ENCODE peak calls at places on chromosomes 4 and X, in eight cellular contexts. I is small intestine, J is aorta, O is hepatocyte, N is upper lobe of left lung, F is body of pancreas, L is SJSA1, Y is adrenal gland. B is an unnamed sample. For H3K4me1 and H3K9me3, the result is how much of the 10 kb centered on the place peaks cover.

GRCh38 chr4:38661371-38661770 is 2.6 kb upstream of the KLF3 start:
- DNase-seq in I (no peak), J (no peak), O (no peak), N (no peak), F (no peak), L (no peak), Y (no peak), B (no peak)

GRCh38 chr4:87882321-87882720 is 49.6 kb downstream of the MEPE start:
- DNase-seq in I (no peak), J (no peak), O (no peak), N (no peak), F (no peak), L (no peak), Y (no peak), B (no peak)

GRCh38 chr4:69522554-69522953 is 26.8 kb upstream of the UGT2B4 start:
- DNase-seq in I (no peak), J (no peak), O (no peak), N (no peak), F (no peak), L (no peak), Y (no peak), B (no peak)

GRCh38 chr4:142858965-142859364 is 12.9 kb upstream of the INPP4B start:
- DNase-seq in I (no peak), J (no peak), O (no peak), N (no peak), F (no peak), L (no peak), Y (no peak), B (no peak)

GRCh38 chrX:16368696-16369095 is 201.4 kb downstream of the MAGEB17 start:
- DNase-seq in I (no peak), J (no peak), O (no peak), N (no peak), F (no peak), L (no peak), Y (no peak), B (no peak)

GRCh38 chr4:179662522-179662921 is 2220.3 kb upstream of the AGA start:
- DNase-seq in I (no peak), J (no peak), O (no peak), N (no peak), F (no peak), L (no peak), Y (no peak), B (no peak)

GRCh38 chrX:128975716-128976115 is 547.6 kb downstream of the SMARCA1 start:
- DNase-seq in I (peak), J (no peak), O (peak), N (no peak), F (peak), L (no peak), Y (peak), B (peak)

GRCh38 chrX:78618987-78619386 is 40.1 kb downstream of the RTL3 start:
- DNase-seq in I (no peak), J (no peak), O (no peak), N (no peak), F (no peak), L (no peak), Y (no peak), B (no peak)

GRCh38 chrX:19721726-19722370 is 165.6 kb downstream of the SH3KBP1 start:
- DNase-seq in I (no peak), J (no peak), O (no peak), N (peak), F (no peak), L (no peak), Y (no peak), B (no peak)

GRCh38 chr4:151035321-151035720 is 20.2 kb upstream of the LRBA start:
- DNase-seq in I (peak), J (no peak), O (peak), N (no peak), F (peak), L (no peak), Y (no peak), B (peak)

GRCh38 chr4:85475631-85476233 is 782 bp downstream of the ARHGAP24 start:
- DNase-seq in I (no peak), J (no peak), O (peak), N (peak), F (peak), L (no peak), Y (peak), B (no peak)

GRCh38 chr4:153111426-153112070 is 92.7 kb upstream of the TRIM2 start:
- DNase-seq in I (no peak), J (no peak), O (no peak), N (no peak), F (no peak), L (no peak), Y (no peak), B (no peak)
- H3K4me1 ChIP-seq in I (under half), J (under half), O (under half), N (under half), F (under half), L (under half), Y (under half), B (under half)

DNA sequence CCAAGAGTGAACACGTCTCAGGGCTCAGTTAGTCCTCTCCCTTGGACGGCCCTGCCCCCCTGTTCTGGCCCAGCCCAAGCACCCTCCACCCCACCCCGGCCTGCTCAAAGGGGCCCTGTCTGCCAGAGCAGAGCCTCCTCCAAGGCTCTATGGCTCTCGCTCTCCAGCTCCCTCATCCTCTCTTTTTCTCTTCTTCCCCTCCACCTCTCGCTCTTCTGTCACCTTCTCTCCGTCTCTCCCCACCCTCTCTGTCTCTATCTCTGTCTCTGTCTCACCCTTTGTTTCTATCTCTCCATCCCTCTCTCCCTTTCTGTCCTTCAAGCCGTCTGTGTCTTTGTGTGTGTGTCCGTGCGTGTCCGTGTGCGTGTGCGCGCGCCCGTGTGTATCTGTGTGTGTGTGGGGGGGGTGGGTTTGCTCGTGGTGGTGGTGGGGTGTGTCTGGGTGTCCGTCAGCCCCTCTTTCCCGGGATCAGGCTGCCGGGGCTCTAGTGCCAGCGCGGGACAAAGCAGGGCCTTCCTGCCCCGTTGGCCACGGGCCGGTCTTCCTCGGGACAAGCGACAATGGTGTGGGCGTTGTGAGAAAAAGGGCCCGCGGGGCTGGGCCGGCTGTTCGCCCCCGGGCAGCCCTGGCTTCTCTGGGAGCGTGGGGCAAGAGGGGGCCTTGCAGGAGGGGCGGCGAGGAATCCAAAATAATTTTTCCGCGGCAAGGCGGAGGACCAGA is 8.7 kb downstream of the FRG2 start:
- DNase-seq in I (no peak), J (no peak), O (no peak), N (no peak), F (no peak), L (no peak), Y (no peak), B (no peak)
- H3K9me3 ChIP-seq in I (under half), J (under half), O (under half), N (under half), F (under half), L (under half), Y (under half), B (under half)

GRCh38 chr4:139853309-139853708 is 187.7 kb downstream of the MGST2 start:
- DNase-seq in I (no peak), J (no peak), O (no peak), N (no peak), F (no peak), L (no peak), Y (no peak), B (no peak)
- H3K4me1 ChIP-seq in I (under half), J (under half), O (under half), N (under half), F (under half), L (under half), Y (under half), B (under half)

DNA sequence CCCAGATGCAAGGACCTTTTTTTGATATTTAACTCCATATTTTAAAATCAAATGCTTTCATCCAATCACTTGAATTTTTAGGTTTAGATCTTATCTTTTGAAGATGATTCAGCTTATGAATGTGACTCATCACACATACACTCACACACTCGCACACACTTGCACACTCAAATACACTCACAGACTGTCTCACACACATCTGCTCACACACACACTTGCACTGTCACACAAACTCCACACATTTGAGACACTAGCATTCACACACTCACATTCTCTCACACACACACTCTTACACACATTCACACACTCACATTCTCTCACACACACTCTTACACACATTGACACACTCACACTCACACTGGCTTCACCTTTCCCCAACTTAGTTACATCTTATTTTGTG is 37.8 kb downstream of the MAGEA1 start:
- DNase-seq in I (no peak), J (no peak), O (no peak), N (no peak), F (no peak), L (no peak), Y (no peak), B (no peak)
- H3K9me3 ChIP-seq in I (under half), J (under half), O (under half), N (under half), F (under half), L (under half), Y (under half), B (under half)

DNA sequence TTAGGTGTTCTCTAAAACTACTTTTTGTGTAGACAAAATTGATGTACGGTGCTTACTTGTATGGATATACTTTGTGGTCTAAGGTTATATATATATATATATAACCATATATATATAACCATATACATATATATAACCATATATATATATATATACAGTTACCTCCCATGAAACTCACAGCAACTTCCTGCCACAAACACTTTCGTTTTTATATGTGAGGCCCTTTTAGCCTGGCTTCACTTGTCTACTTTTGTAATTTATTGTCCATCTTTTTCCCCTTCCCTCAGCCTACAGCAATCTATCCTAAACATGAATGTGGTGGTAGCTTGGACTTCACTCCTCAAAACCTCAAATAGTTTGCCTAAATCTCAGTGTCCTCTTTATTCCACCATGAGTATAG is 72.8 kb upstream of the NPFFR2 start:
- DNase-seq in I (no peak), J (no peak), O (no peak), N (no peak), F (no peak), L (no peak), Y (no peak), B (no peak)
- H3K4me1 ChIP-seq in I (under half), J (under half), O (under half), N (under half), F (under half), L (under half), Y (under half), B (under half)

DNA sequence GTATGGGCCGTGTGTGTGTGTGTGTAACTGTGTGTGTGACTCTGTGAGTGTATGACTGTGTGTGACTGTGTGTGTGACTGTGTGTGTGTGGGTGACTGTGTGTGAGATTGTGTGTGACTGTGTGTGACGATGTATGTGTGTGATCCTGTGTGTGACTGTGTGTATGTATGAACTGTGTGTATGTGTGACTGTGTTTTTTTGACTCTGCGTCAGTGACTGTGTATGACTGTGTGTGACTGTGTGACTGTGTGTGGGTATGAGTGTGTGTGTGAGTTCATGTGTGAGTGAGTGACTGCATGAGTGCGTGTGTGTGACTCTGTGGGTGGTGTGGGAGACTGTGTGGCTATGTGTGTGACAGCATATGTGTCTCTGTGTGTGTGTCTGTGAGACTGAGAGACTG is 81.8 kb downstream of the ZNF718 start:
- DNase-seq in I (no peak), J (no peak), O (no peak), N (no peak), F (no peak), L (no peak), Y (no peak), B (no peak)
- H3K9me3 ChIP-seq in I (under half), J (under half), O (under half), N (under half), F (under half), L (under half), Y (under half), B (under half)

B was measured in prostate gland.